ENCODE peak calls at places on chromosomes 11 and 22, in five cellular contexts. J is fibroblast of the aortic adventitia, G is spleen, T is DND-41, Z is cardiac muscle cell. P is an unnamed sample.

GRCh38 chr22:22787805-22788459 is 99.7 kb upstream of the IGLL5 start:
- DNase-seq in J (peak; percentile 56), G (peak; percentile 86), T (peak; percentile 80), Z (no peak), P (peak; percentile 54)

GRCh38 chr11:112806256-112806655 is 155.0 kb upstream of the NCAM1 start:
- DNase-seq in J (no peak), G (no peak), T (no peak), Z (no peak), P (no peak)

GRCh38 chr11:5380740-5381342 is 2.8 kb upstream of the OR51M1 start:
- DNase-seq in J (peak; percentile 83), G (no peak), T (peak; percentile 42), Z (peak; percentile 81), P (peak; percentile 60)

GRCh38 chr22:46576556-46577351 is 39.3 kb upstream of the CELSR1 start:
- DNase-seq in J (peak; percentile 26), G (peak; percentile 91), T (peak; percentile 70), Z (peak; percentile 82), P (peak; percentile 62)

GRCh38 chr11:3139481-3140290 is 25.4 kb downstream of the OSBPL5 start:
- DNase-seq in J (no peak), G (peak; percentile 72), T (no peak), Z (no peak), P (no peak)

GRCh38 chr11:69094111-69094914 is 45.6 kb downstream of the TPCN2 start:
- DNase-seq in J (no peak), G (no peak), T (no peak), Z (no peak), P (no peak)

GRCh38 chr11:73359341-73359740 is 16.9 kb upstream of the RELT start:
- DNase-seq in J (peak; percentile 45), G (no peak), T (no peak), Z (no peak), P (peak; percentile 59)

GRCh38 chr11:8061555-8062428 is 19.2 kb upstream of the TUB start:
- DNase-seq in J (no peak), G (peak; percentile 69), T (no peak), Z (no peak), P (no peak)

GRCh38 chr11:26227311-26227710 is 104.6 kb upstream of the ANO3 start:
- DNase-seq in J (peak; percentile 92), G (no peak), T (no peak), Z (peak; percentile 2), P (peak; percentile 82)

GRCh38 chr11:85394288-85394687 is 232.9 kb downstream of the DLG2 start:
- DNase-seq in J (no peak), G (no peak), T (no peak), Z (no peak), P (no peak)

GRCh38 chr11:36098046-36098445 is 154.2 kb downstream of the LDLRAD3 start:
- DNase-seq in J (peak; percentile 48), G (no peak), T (no peak), Z (no peak), P (no peak)

GRCh38 chr22:50417544-50417943 is 57.3 kb downstream of the SBF1 start:
- DNase-seq in J (no peak), G (no peak), T (no peak), Z (no peak), P (no peak)

GRCh38 chr11:80726236-80726635 is 1285.4 kb upstream of the TENM4 start:
- DNase-seq in J (no peak), G (no peak), T (no peak), Z (no peak), P (no peak)

GRCh38 chr11:13294771-13295579 is 17.4 kb downstream of the BMAL1 start:
- DNase-seq in J (no peak), G (no peak), T (no peak), Z (no peak), P (no peak)

GRCh38 chr11:129695543-129696308 is 119.9 kb upstream of the TMEM45B start:
- DNase-seq in J (peak; percentile 16), G (peak; percentile 86), T (peak; percentile 32), Z (peak; percentile 85), P (peak; percentile 81)

GRCh38 chr11:37786214-37786755 is 1188.2 kb upstream of the RAG2 start:
- DNase-seq in J (peak; percentile 74), G (no peak), T (no peak), Z (no peak), P (no peak)

GRCh38 chr11:119970566-119970965 is 167.3 kb downstream of the TRIM29 start:
- DNase-seq in J (no peak), G (no peak), T (no peak), Z (no peak), P (no peak)

GRCh38 chr11:122703541-122704272 is 48.2 kb downstream of the UBASH3B start:
- DNase-seq in J (no peak), G (no peak), T (no peak), Z (no peak), P (no peak)

GRCh38 chr22:48885271-48885918 is 942.3 kb downstream of the BRD1 start:
- DNase-seq in J (no peak), G (peak; percentile 47), T (no peak), Z (no peak), P (no peak)

GRCh38 chr22:38766076-38766777 is 10.4 kb upstream of the SUN2 start:
- DNase-seq in J (peak; percentile 24), G (no peak), T (peak; percentile 35), Z (peak; percentile 73), P (peak; percentile 35)

GRCh38 chr11:65915821-65916251 is 3.0 kb downstream of the C11orf68 start:
- DNase-seq in J (peak; percentile 97), G (peak; percentile 84), T (no peak), Z (no peak), P (no peak)

GRCh38 chr22:21632237-21632895 is at the start of gene CCDC116:
- DNase-seq in J (no peak), G (peak; percentile 88), T (peak; percentile 99), Z (no peak), P (no peak)

GRCh38 chr22:25759825-25760231 is 17.8 kb downstream of the MYO18B start:
- DNase-seq in J (peak; percentile 98), G (no peak), T (no peak), Z (no peak), P (no peak)

GRCh38 chr22:46569848-46570695 is 32.7 kb upstream of the CELSR1 start:
- DNase-seq in J (no peak), G (peak; percentile 64), T (no peak), Z (no peak), P (no peak)

GRCh38 chr11:128548655-128549255 is 38.6 kb downstream of the ETS1 start:
- DNase-seq in J (no peak), G (peak; percentile 91), T (no peak), Z (peak; percentile 44), P (no peak)

GRCh38 chr11:133500936-133501335 is 31.4 kb downstream of the OPCML start:
- DNase-seq in J (no peak), G (no peak), T (no peak), Z (no peak), P (no peak)

GRCh38 chr22:32233091-32233490 is 22.1 kb downstream of the SLC5A4 start:
- DNase-seq in J (no peak), G (no peak), T (no peak), Z (no peak), P (no peak)
- TF ChIP-seq CTCF in J (no peak), G (no peak), T (no peak), Z (no peak), P (no peak)

GRCh38 chr11:62400281-62400680 is 18.6 kb upstream of the SCGB1A1 start:
- DNase-seq in J (no peak), G (peak; percentile 34), T (no peak), Z (no peak), P (no peak)

GRCh38 chr11:62401781-62402180 is 17.1 kb upstream of the SCGB1A1 start:
- DNase-seq in J (no peak), G (peak; percentile 64), T (no peak), Z (no peak), P (no peak)

GRCh38 chr11:62400760-62401159 is 18.1 kb upstream of the SCGB1A1 start:
- DNase-seq in J (peak; percentile 94), G (peak; percentile 65), T (no peak), Z (peak; percentile 42), P (no peak)

GRCh38 chr11:62402226-62402625 is 16.6 kb upstream of the SCGB1A1 start:
- DNase-seq in J (peak; percentile 45), G (peak; percentile 88), T (peak; percentile 19), Z (no peak), P (no peak)

DNA sequence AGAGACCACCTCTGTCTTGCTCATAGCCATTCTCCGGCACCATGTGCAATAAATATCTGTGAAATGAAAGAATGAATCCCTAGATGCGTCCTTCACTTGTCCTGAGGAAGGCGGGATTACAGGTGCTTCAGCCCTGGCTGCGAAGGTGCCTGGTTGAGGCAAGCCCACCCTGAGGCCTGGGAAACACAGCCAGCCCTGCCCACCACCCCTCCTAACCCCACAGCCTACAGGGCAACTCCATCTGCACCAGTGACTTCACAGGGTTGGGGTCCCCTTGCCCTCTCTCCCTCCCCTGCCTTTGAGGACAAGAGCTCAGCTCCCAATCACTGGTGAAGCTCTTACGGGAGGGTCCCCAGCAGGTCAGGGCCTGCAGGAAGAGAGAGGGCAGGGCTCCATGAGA is 17.5 kb upstream of the SCGB1A1 start:
- DNase-seq in J (no peak), G (peak; percentile 44), T (no peak), Z (no peak), P (no peak)
- H3K4me3 ChIP-seq in J (no peak overlapping the region), G (no peak overlapping the region), T (no peak overlapping the region), Z (no peak overlapping the region), P (no peak overlapping the region)

DNA sequence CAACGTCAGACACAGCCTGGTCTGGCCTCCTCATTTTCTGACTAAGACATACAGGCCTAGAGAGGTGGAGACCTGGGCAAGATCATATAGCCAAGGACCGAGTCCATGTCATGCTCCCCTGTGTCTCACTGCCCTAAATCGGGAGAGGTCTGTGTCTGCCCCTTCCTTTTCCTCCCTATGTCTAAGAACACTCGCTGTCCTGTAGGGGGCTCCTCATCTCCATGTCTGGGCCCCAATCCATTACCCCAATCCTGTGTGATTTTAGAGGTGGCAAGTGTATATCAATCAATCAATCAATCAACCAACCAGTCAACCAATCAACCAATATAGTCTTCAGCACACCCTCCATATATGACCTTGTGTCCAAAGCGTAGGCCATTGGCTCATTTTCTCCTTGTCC is 125.7 kb downstream of the KIRREL3 start:
- DNase-seq in J (no peak), G (no peak), T (no peak), Z (no peak), P (no peak)
- TF ChIP-seq CTCF in J (no peak), G (no peak), T (peak; percentile 20), Z (peak; percentile 6), P (no peak)

GRCh38 chr11:11387906-11388305 is 34.9 kb upstream of the CSNK2A3 start:
- DNase-seq in J (no peak), G (no peak), T (no peak), Z (no peak), P (no peak)
- H3K4me3 ChIP-seq in J (no peak overlapping the region), G (no peak overlapping the region), T (no peak overlapping the region), Z (no peak overlapping the region), P (no peak overlapping the region)

DNA sequence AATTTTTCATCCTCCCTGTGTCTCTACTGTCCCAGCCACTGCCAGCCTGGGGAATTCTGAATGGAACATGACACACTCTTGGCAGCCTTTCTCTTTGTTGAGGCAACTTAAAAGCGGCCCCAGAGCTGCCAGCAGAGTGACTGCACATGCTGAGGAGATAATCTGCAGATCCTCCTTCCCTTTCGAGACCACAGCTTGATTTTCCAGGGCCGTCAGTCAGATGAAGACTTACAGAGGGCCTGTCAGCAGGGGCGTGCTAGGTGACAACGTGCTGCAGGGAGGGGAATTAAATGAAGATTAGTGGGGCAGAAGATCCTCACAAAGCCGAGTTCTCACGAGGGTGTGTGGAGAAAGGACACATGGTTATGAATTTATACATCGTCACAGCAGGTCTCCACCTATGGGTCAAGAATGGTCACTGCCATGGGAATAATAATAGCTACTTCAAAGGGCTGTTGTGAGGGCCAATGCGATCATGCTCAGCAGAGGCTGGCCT is 193.5 kb upstream of the PITPNB start:
- DNase-seq in J (peak; percentile 78), G (no peak), T (no peak), Z (peak; percentile 68), P (peak; percentile 10)
- TF ChIP-seq CTCF in J (peak; percentile 63), G (peak; percentile 33), T (peak; percentile 41), Z (peak; percentile 60), P (peak; percentile 33)

P was measured in MM.1S.